ENCODE peak calls at places on chromosomes 6 and 20, in four cellular contexts. O is kidney tubule cell, N is EH, Y is EL. V is an unnamed sample.

GRCh38 chr6:44630125-44631028 is 242.9 kb downstream of the CDC5L start:
- DNase-seq in O (peak; percentile 62), N (peak; percentile 74), Y (peak; percentile 73), V (peak; percentile 53)

GRCh38 chr6:20946037-20946436 is 411.8 kb downstream of the CDKAL1 start:
- DNase-seq in O (peak; percentile 52), N (peak; percentile 23), Y (peak; percentile 19), V (peak; percentile 38)

GRCh38 chr20:10672579-10673127 is 1.1 kb downstream of the JAG1 start:
- DNase-seq in O (peak; percentile 72), N (peak; percentile 49), Y (peak; percentile 70), V (no peak)

GRCh38 chr6:150267686-150268561 is 100.9 kb upstream of the IYD start:
- DNase-seq in O (peak; percentile 42), N (peak; percentile 82), Y (peak; percentile 86), V (peak; percentile 88)

GRCh38 chr6:116859264-116859663 is 17.8 kb upstream of the RFX6 start:
- DNase-seq in O (no peak), N (no peak), Y (no peak), V (no peak)

GRCh38 chr6:143745160-143746133 is 67.7 kb downstream of the PHACTR2 start:
- DNase-seq in O (peak; percentile 72), N (peak; percentile 73), Y (peak; percentile 2), V (peak; percentile 64)

GRCh38 chr20:45010399-45010828 is 44.1 kb downstream of the STK4 start:
- DNase-seq in O (peak; percentile 11), N (peak; percentile 86), Y (peak; percentile 83), V (peak; percentile 82)

GRCh38 chr6:5102266-5102970 is 17.3 kb downstream of the PPP1R3G start:
- DNase-seq in O (peak; percentile 51), N (no peak), Y (no peak), V (no peak)

GRCh38 chr6:56072856-56073255 is 174.5 kb downstream of the COL21A1 start:
- DNase-seq in O (no peak), N (peak; percentile 38), Y (peak; percentile 7), V (peak; percentile 27)

GRCh38 chr20:5834436-5835005 is 84.3 kb downstream of the SHLD1 start:
- DNase-seq in O (no peak), N (no peak), Y (no peak), V (no peak)

GRCh38 chr6:111841822-111842221 is 31.4 kb downstream of the FYN start:
- DNase-seq in O (peak; percentile 33), N (no peak), Y (no peak), V (peak; percentile 86)

GRCh38 chr6:42100029-42100901 is 42.2 kb downstream of the C6orf132 start:
- DNase-seq in O (peak; percentile 82), N (peak; percentile 65), Y (peak; percentile 86), V (peak; percentile 64)

GRCh38 chr6:7805088-7805756 is 79.3 kb downstream of the BMP6 start:
- DNase-seq in O (no peak), N (no peak), Y (no peak), V (no peak)

GRCh38 chr6:170132561-170132991 is 158.3 kb downstream of the DLL1 start:
- DNase-seq in O (no peak), N (no peak), Y (no peak), V (no peak)

GRCh38 chr6:108127056-108127455 is 38.8 kb upstream of the NR2E1 start:
- DNase-seq in O (no peak), N (no peak), Y (no peak), V (no peak)

GRCh38 chr6:144411506-144412165 is 126.5 kb downstream of the UTRN start:
- DNase-seq in O (peak; percentile 44), N (peak; percentile 39), Y (peak; percentile 18), V (no peak)

GRCh38 chr6:31870385-31870921 is 7.8 kb upstream of the NEU1 start:
- DNase-seq in O (peak; percentile 24), N (no peak), Y (no peak), V (no peak)

GRCh38 chr20:4046311-4046924 is 31.1 kb upstream of the RNF24 start:
- DNase-seq in O (no peak), N (no peak), Y (no peak), V (no peak)

GRCh38 chr20:8969062-8969694 is 99.7 kb upstream of the PLCB4 start:
- DNase-seq in O (no peak), N (no peak), Y (no peak), V (no peak)

GRCh38 chr20:1005452-1006027 is 3.4 kb upstream of the RSPO4 start:
- DNase-seq in O (peak; percentile 60), N (peak; percentile 48), Y (peak; percentile 15), V (peak; percentile 30)

GRCh38 chr6:32837651-32838113 is 857 bp downstream of the TAP2 start:
- DNase-seq in O (peak; percentile 87), N (peak; percentile 7), Y (peak; percentile 36), V (no peak)

GRCh38 chr6:40387127-40387870 is 199.9 kb downstream of the LRFN2 start:
- DNase-seq in O (no peak), N (no peak), Y (no peak), V (no peak)